ENCODE peak calls at places on chromosomes 4 and X, in four cellular contexts. G is A549, I is kidney, N is OCI-LY7. S is an unnamed sample.
A peak's percentile ranks its signal among the peaks of the same experiment; 100 is the strongest.

GRCh38 chr4:102684605-102685052 is 76.1 kb downstream of the MANBA start:
- DNase-seq in I (no peak), G (peak; percentile 2), N (no peak), S (no peak)

GRCh38 chr4:17324431-17324830 is 187.5 kb downstream of the QDPR start:
- DNase-seq in I (no peak), G (no peak), N (peak; percentile 69), S (peak; percentile 50)

GRCh38 chr4:11424000-11424399 is 4.7 kb downstream of the HS3ST1 start:
- DNase-seq in I (peak; percentile 60), G (peak; percentile 25), N (peak; percentile 45), S (peak; percentile 53)

GRCh38 chr4:133866328-133866699 is 335.3 kb downstream of the PABPC4L start:
- DNase-seq in G (no peak), N (no peak), I (no peak), S (no peak)

GRCh38 chr4:7513731-7514130 is 79.0 kb upstream of the PSAPL1 start:
- DNase-seq in G (no peak), I (no peak), N (no peak), S (no peak)

GRCh38 chrX:137143864-137144263 is 110.1 kb upstream of the GPR101 start:
- DNase-seq in N (no peak), I (no peak), G (no peak), S (no peak)

GRCh38 chr4:43776371-43776770 is 672.2 kb downstream of the KCTD8 start:
- DNase-seq in I (no peak), G (peak; percentile 0), N (peak; percentile 28), S (no peak)

GRCh38 chr4:145196747-145197146 is 16.4 kb upstream of the OTUD4 start:
- DNase-seq in G (no peak), I (no peak), N (no peak), S (no peak)

GRCh38 chrX:119067023-119067739 is 5.6 kb upstream of the CT47C1 start:
- DNase-seq in G (peak; percentile 46), I (no peak), N (peak; percentile 43), S (peak; percentile 50)

GRCh38 chr4:56995525-56995924 is 16.8 kb downstream of the POLR2B start:
- DNase-seq in I (no peak), N (no peak), G (no peak), S (no peak)

GRCh38 chr4:139909036-139909435 is 243.4 kb downstream of the MGST2 start:
- DNase-seq in G (no peak), N (no peak), I (no peak), S (no peak)

GRCh38 chrX:84748965-84749656 is 246.9 kb upstream of the HDX start:
- DNase-seq in N (no peak), G (no peak), I (no peak), S (no peak)

GRCh38 chrX:113390531-113390930 is 549.9 kb upstream of the AMOT start:
- DNase-seq in I (no peak), N (no peak), G (no peak), S (no peak)
- TF ChIP-seq CTCF in I (no peak), N (no peak), G (no peak), S (no peak)

GRCh38 chr4:186924723-186925122 is 201.1 kb upstream of the FAT1 start:
- DNase-seq in G (no peak), N (no peak), I (no peak), S (no peak)

GRCh38 chr4:186930024-186930423 is 206.4 kb upstream of the FAT1 start:
- DNase-seq in I (no peak), G (no peak), N (no peak), S (no peak)

GRCh38 chr4:186932196-186932595 is 208.5 kb upstream of the FAT1 start:
- DNase-seq in G (no peak), I (no peak), N (no peak), S (no peak)

GRCh38 chr4:186931519-186931918 is 207.9 kb upstream of the FAT1 start:
- DNase-seq in N (no peak), G (no peak), I (no peak), S (no peak)

DNA sequence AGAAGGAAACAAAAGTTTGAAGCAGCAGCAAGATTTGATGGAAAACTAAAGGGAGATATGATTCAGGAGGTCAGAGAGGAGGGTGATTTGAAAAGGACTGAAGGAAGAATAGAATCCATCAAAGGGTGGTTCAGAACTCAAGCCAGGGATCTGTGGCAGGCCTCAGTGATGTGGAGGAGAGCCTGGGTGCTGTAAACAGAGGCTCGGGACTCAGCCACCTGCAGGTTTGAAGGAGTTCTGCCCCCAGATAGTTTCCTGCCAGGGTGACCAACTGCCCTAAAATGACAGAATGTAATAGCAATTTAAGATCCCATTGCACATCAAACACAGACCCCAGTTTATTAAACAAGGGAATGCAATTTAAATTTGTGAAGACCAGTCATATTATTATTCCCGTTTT is 204.0 kb upstream of the FAT1 start:
- DNase-seq in N (no peak), I (no peak), G (no peak), S (no peak)
- TF ChIP-seq CTCF in N (no peak), I (no peak), G (no peak), S (no peak)

GRCh38 chr4:169724251-169724650 is 33.5 kb downstream of the HPF1 start:
- DNase-seq in I (no peak), G (no peak), N (no peak), S (no peak)

GRCh38 chr4:169720529-169720928 is 37.2 kb downstream of the HPF1 start:
- DNase-seq in G (no peak), N (no peak), I (no peak), S (no peak)

GRCh38 chr4:169727616-169728015 is 30.1 kb downstream of the HPF1 start:
- DNase-seq in G (no peak), N (no peak), I (no peak), S (no peak)

GRCh38 chr4:169723207-169723606 is 34.5 kb downstream of the HPF1 start:
- DNase-seq in N (peak; percentile 30), G (no peak), I (no peak), S (no peak)
- TF ChIP-seq CTCF in N (peak; percentile 72), G (no peak), I (peak; percentile 17), S (no peak)

GRCh38 chr4:75908555-75908954 is 6.3 kb upstream of the PPEF2 start:
- DNase-seq in N (no peak), G (no peak), I (no peak), S (no peak)
- TF ChIP-seq CTCF in N (no peak), G (no peak), I (no peak), S (no peak)

GRCh38 chrX:1451676-1452496 is 823 bp downstream of the ASMTL start:
- DNase-seq in N (no peak), G (no peak), I (peak; percentile 88), S (peak; percentile 30)
- TF ChIP-seq CTCF in N (peak; percentile 35), G (no peak), I (no peak), S (no peak)

DNA sequence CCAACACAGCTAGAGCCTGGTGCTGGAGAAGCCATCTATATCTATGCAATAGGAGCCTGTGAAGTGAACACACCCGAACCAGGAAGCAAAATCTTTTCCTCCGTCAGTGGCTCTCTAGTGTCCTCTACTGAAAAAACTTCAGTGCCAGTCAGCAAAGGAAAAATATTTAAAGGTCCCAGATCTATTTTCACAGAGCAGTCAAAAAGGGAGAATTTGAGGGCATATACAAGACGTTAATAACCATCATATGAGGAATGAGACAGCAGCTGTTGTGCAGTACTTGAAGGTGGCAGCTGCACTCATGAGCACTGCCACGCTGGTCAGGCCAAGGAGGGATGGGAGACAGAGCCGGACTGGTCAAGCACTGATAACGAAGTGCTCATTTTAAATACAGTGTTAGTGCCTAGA is 14.4 kb downstream of the MCUB start:
- DNase-seq in I (no peak), G (peak; percentile 26), N (peak; percentile 29), S (no peak)
- TF ChIP-seq CTCF in I (peak; percentile 20), G (peak; percentile 41), N (peak; percentile 58), S (no peak)

GRCh38 chr4:125311503-125311902 is 3.3 kb upstream of the FAT4 start:
- DNase-seq in I (no peak), N (no peak), G (no peak), S (no peak)
- TF ChIP-seq CTCF in I (no peak), N (no peak), G (no peak), S (no peak)

DNA sequence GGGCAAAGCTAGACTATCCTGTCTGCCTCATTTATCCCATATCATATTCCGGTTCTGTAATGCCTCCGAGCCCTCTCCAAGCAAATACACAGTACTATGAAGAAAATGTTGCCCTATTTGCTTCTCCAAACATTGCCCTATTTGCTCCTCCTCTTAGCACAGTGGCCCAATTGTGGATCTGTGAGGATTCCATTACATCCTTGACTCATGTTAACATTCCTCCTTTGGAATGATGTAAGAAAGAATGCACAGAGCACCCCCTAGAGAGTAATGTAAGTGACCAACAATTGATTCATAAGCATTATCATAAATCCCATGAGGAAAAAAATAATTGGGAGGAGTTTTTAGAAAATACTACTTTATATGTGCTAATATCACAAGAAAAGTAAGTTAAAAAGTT is 11.3 kb upstream of the BTC start:
- DNase-seq in N (no peak), G (peak; percentile 3), I (no peak), S (no peak)
- TF ChIP-seq CTCF in N (no peak), G (no peak), I (no peak), S (no peak)

S was measured in endothelial cell.